ENCODE peak calls at places on chromosomes 11 and 22, in five cellular contexts. Z is MCF 10A; Q is HEK293T; S is stimulated activated CD4-positive, alpha-beta T cell treated with anti-CD3 and anti-CD28 coated beads, Interleukin-12 subunit alpha, Interleukin-12 subunit beta, amount 100 ng/mL, for 24 hours; R is A172. E is an unnamed sample.

GRCh38 chr11:47967577-47968230 is 12.7 kb upstream of the PTPRJ start:
- DNase-seq in S (no peak), Q (no peak), R (no peak), Z (no peak), E (no peak)

GRCh38 chr11:11531127-11531526 is 90.7 kb downstream of the GALNT18 start:
- DNase-seq in S (no peak), R (no peak), Z (no peak), Q (no peak), E (no peak)

GRCh38 chr11:61290905-61291690 is 4.0 kb downstream of the VWCE start:
- DNase-seq in S (no peak), R (no peak), Z (no peak), Q (no peak), E (no peak)

GRCh38 chr22:18929459-18929858 is 6.6 kb downstream of the PRODH start:
- DNase-seq in Q (no peak), R (no peak), S (no peak), Z (no peak), E (peak)

GRCh38 chr11:66362481-66363147 is 8.9 kb downstream of the SLC29A2 start:
- DNase-seq in R (no peak), S (no peak), Z (no peak), Q (no peak), E (no peak)

GRCh38 chr11:69718147-69718546 is 14.3 kb upstream of the FGF19 start:
- DNase-seq in S (peak), R (peak), Q (peak), Z (no peak), E (peak)

GRCh38 chr11:114195981-114196731 is 100.0 kb upstream of the NNMT start:
- DNase-seq in Z (peak), R (no peak), Q (no peak), S (no peak), E (no peak)

GRCh38 chr11:119432484-119433368 is 9.8 kb upstream of the THY1 start:
- DNase-seq in Q (no peak), Z (peak), R (peak), S (no peak), E (peak)

GRCh38 chr11:125987066-125987641 is 41.3 kb downstream of the VSIG10L2 start:
- DNase-seq in S (no peak), R (no peak), Q (no peak), Z (no peak), E (no peak)

GRCh38 chr11:16403851-16404250 is 47.5 kb upstream of the SOX6 start:
- DNase-seq in Z (no peak), R (no peak), Q (no peak), S (no peak), E (no peak)

GRCh38 chr11:67441731-67442401 is 1.4 kb downstream of the CORO1B start:
- DNase-seq in R (no peak), Q (no peak), S (no peak), Z (no peak), E (no peak)

GRCh38 chr11:128563308-128563707 is 24.1 kb downstream of the ETS1 start:
- DNase-seq in S (no peak), Z (no peak), Q (no peak), R (no peak), E (no peak)

GRCh38 chr11:28701760-28702449 is 593.7 kb downstream of the METTL15 start:
- DNase-seq in S (no peak), Z (peak), R (peak), Q (no peak), E (no peak)

GRCh38 chr11:32168924-32169323 is 78.0 kb downstream of the RCN1 start:
- DNase-seq in Q (no peak), R (no peak), Z (no peak), S (no peak), E (no peak)

GRCh38 chr22:40753114-40753513 is 66.0 kb downstream of the SLC25A17 start:
- DNase-seq in Q (no peak), Z (no peak), R (no peak), S (no peak), E (no peak)